ENCODE peak calls at places on chromosome 7, in six cellular contexts. Y is endothelial cell, J is mammary epithelial cell, O is adrenal gland, L is cardiac muscle cell, E is fibroblast of mammary gland. S is an unnamed sample.
A peak's percentile ranks its signal among the peaks of the same experiment; 100 is the strongest.

GRCh38 chr7:151173386-151174245 is 6.1 kb upstream of the GBX1 start:
- DNase-seq in L (no peak), Y (no peak), J (no peak), O (no peak), E (no peak), S (peak; percentile 81)

GRCh38 chr7:94655562-94655883 is 410 bp downstream of the SGCE start:
- DNase-seq in E (no peak), L (peak; percentile 29), Y (peak; percentile 21), J (peak; percentile 17), O (peak; percentile 38), S (no peak)

GRCh38 chr7:155456772-155457543 is 971 bp upstream of the EN2 start:
- DNase-seq in E (peak; percentile 31), L (peak; percentile 73), O (peak; percentile 62), J (peak; percentile 40), Y (peak; percentile 74), S (peak; percentile 93)

GRCh38 chr7:84647797-84648762 is 453.5 kb upstream of the SEMA3A start:
- DNase-seq in Y (no peak), E (peak; percentile 91), L (peak; percentile 80), J (no peak), O (no peak), S (no peak)

GRCh38 chr7:149027055-149027454 is 1.2 kb downstream of the PDIA4 start:
- DNase-seq in Y (no peak), E (no peak), O (no peak), J (no peak), L (no peak), S (no peak)

GRCh38 chr7:45636733-45637132 is 62.6 kb downstream of the ADCY1 start:
- DNase-seq in Y (no peak), L (no peak), J (no peak), E (no peak), O (no peak), S (no peak)

GRCh38 chr7:106216517-106217088 is 68.2 kb downstream of the NAMPT start:
- DNase-seq in L (peak; percentile 98), Y (no peak), J (peak; percentile 94), O (peak; percentile 34), E (peak; percentile 99), S (no peak)

GRCh38 chr7:11758627-11759111 is 73.3 kb downstream of the THSD7A start:
- DNase-seq in L (peak; percentile 67), O (no peak), J (no peak), Y (no peak), E (no peak), S (no peak)

GRCh38 chr7:123184271-123184670 is 15.5 kb downstream of the SLC13A1 start:
- DNase-seq in J (no peak), Y (no peak), O (no peak), L (no peak), E (no peak), S (no peak)

GRCh38 chr7:49866076-49866735 is 92.8 kb downstream of the VWC2 start:
- DNase-seq in J (peak; percentile 89), L (no peak), E (no peak), Y (no peak), O (no peak), S (no peak)

GRCh38 chr7:148527717-148528168 is 62.8 kb upstream of the C7orf33 start:
- DNase-seq in J (peak; percentile 79), O (peak; percentile 87), Y (peak; percentile 83), E (peak; percentile 93), L (peak; percentile 87), S (no peak)

GRCh38 chr7:20198295-20198694 is 18.9 kb downstream of the MACC1 start:
- DNase-seq in E (no peak), J (no peak), L (no peak), Y (no peak), O (no peak), S (no peak)

GRCh38 chr7:138074121-138074520 is 2.1 kb upstream of the AKR1D1 start:
- DNase-seq in L (no peak), O (no peak), E (no peak), J (peak; percentile 65), Y (no peak), S (no peak)

GRCh38 chr7:104971290-104972071 is 42.5 kb upstream of the KMT2E start:
- DNase-seq in O (no peak), E (peak; percentile 67), Y (no peak), L (peak; percentile 59), J (peak; percentile 72), S (no peak)

GRCh38 chr7:46752881-46753366 is 829.0 kb downstream of the TNS3 start:
- DNase-seq in L (peak; percentile 30), O (no peak), Y (no peak), E (peak; percentile 93), J (peak; percentile 92), S (no peak)

GRCh38 chr7:151671514-151671913 is 151.8 kb upstream of the RHEB start:
- DNase-seq in Y (no peak), E (no peak), O (no peak), J (peak; percentile 81), L (no peak), S (no peak)

GRCh38 chr7:38160003-38160571 is 18.0 kb upstream of the STARD3NL start:
- DNase-seq in E (no peak), Y (no peak), L (no peak), O (no peak), J (no peak), S (no peak)

GRCh38 chr7:2052657-2053048 is 180.1 kb downstream of the MAD1L1 start:
- DNase-seq in O (no peak), J (no peak), Y (no peak), L (no peak), E (no peak), S (no peak)

GRCh38 chr7:2051708-2052656 is 180.8 kb downstream of the MAD1L1 start:
- DNase-seq in L (no peak), J (no peak), O (no peak), Y (no peak), E (no peak), S (no peak)

GRCh38 chr7:2053395-2053794 is 179.3 kb downstream of the MAD1L1 start:
- DNase-seq in J (no peak), O (no peak), E (no peak), L (no peak), Y (no peak), S (no peak)

GRCh38 chr7:2055956-2056355 is 176.8 kb downstream of the MAD1L1 start:
- DNase-seq in J (no peak), Y (no peak), E (no peak), O (no peak), L (no peak), S (no peak)

GRCh38 chr7:2054927-2055326 is 177.8 kb downstream of the MAD1L1 start:
- DNase-seq in L (no peak), J (no peak), E (no peak), Y (no peak), O (no peak), S (no peak)
- TF ChIP-seq CTCF in L (no peak), J (no peak), E (no peak), Y (no peak), O (no peak), S (no peak)

DNA sequence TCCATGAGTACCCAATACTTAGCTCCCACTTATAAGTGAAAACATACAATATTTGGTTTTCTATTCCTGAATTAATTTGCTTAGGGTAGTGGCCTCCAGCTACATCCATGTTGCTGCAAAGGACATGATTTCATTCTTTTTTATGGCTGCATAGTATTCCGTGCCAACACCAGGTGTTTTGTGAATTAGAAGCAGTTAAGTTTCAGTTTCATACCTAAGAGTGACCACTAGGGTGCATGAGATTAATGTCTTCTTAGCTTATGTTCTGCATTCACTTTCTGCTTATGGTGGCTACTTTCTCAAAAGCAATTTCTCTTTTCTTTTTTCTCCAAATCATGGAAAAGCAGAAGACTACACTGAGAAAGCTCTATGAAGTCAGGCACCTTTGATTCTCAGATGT is 65.1 kb upstream of the VSTM2A start:
- DNase-seq in O (no peak), L (no peak), J (no peak), Y (no peak), E (peak; percentile 8), S (no peak)
- TF ChIP-seq CTCF in O (no peak), L (no peak), J (peak; percentile 12), Y (peak; percentile 20), E (peak; percentile 34), S (no peak)

GRCh38 chr7:55087521-55087961 is 68.7 kb downstream of the EGFR start:
- DNase-seq in Y (no peak), O (no peak), J (no peak), E (no peak), L (no peak), S (no peak)

GRCh38 chr7:55085511-55086412 is 66.9 kb downstream of the EGFR start:
- DNase-seq in J (no peak), L (no peak), O (no peak), E (no peak), Y (no peak), S (no peak)

GRCh38 chr7:55083206-55083605 is 64.4 kb downstream of the EGFR start:
- DNase-seq in L (no peak), O (no peak), E (peak; percentile 77), Y (no peak), J (no peak), S (no peak)

GRCh38 chr7:55084307-55084706 is 65.5 kb downstream of the EGFR start:
- DNase-seq in L (no peak), E (no peak), O (no peak), Y (no peak), J (no peak), S (no peak)

DNA sequence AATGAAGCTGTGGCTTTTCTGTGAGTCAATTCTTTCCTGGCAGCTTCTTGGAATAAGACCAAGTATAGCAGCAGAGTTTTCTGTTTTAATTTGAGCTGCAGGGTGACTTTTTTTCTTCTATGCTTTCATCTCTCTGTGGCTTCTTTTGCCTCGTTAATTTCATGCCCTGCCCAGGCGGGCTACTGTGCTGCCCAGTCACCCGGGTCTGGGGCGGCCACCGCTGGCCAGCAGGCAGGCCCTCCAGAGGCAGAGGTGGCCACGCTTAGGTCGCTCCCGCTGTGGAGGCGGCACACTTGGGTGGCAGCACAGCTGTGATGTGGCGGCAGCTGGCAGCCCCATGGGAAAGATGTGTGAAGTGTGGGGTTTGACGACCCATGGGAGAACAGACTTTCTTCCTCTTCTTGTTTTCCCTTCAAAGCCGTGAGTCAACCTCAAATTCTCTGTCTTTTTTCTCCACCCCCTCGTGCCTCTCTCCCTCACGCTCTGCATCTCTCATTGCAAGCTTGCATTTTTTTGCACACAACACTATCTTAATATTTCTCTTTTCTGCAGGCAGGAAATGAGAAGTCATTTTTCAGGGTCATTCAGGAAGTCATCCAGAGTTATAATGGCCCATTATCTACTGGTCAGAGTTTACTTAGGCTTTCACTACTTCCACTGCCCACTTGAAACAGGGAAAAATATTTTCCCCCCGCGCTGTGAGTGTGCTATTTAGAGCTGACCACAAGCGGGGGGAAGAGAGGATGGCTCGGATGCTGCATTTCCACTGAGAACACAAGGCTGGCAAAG is 67.8 kb downstream of the EGFR start:
- DNase-seq in Y (no peak), E (peak; percentile 90), O (peak; percentile 54), L (peak; percentile 83), J (peak; percentile 69), S (peak; percentile 89)
- TF ChIP-seq CTCF in Y (no peak), E (no peak), O (no peak), L (no peak), J (no peak), S (no peak)

DNA sequence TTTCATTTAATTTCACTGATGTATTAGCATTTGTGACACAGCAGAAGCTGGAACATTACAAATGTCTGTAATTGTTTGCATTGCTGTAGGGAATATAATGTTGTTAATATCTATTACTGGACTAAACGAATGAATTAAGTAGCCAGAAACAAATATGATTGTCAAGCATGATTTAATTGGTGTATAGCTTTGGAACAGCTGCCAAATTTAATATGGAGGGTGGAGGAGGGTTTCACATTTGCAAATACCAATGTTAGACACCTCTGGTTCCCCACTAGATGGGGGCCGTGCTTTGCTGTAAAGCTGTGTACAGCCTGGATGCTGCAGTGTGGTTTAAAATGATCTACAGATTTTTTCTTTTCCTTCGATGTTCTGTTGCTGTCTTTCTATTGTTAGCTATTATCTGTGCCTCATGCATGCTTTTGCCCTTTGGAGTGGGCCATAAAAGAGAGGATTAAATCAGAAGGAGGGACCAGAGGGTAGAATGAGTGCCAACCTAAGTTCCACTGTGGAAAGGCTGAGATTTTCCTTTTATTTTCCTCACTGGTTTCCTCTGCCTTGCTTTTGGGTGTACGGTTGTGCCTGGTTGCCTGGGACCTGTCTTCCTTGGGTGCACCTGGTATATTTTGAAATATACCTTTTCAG is 23.1 kb downstream of the DNAJB9 start:
- DNase-seq in J (peak; percentile 12), E (no peak), L (peak; percentile 38), O (no peak), Y (no peak), S (no peak)
- TF ChIP-seq CTCF in J (peak; percentile 36), E (peak; percentile 19), L (peak; percentile 30), O (no peak), Y (no peak), S (peak; percentile 47)

S was measured in osteocyte.